ENCODE peak calls at places on chromosome 14, in eight cellular contexts. X, W, J, T, U, F, K and D are unnamed samples.

GRCh38 chr14:104747876-104748275 is 5.1 kb upstream of the SIVA1 start:
- DNase-seq in X (no peak), W (no peak), J (no peak), T (no peak), U (no peak), F (no peak), K (no peak), D (no peak)

GRCh38 chr14:91417983-91418386 is 365 bp upstream of the CCDC88C start:
- DNase-seq in X (no peak), W (no peak), J (no peak), T (no peak), U (peak), F (no peak), K (no peak), D (peak)

GRCh38 chr14:79649856-79650255 is 561.4 kb downstream of the DIO2 start:
- DNase-seq in X (no peak), W (no peak), J (no peak), T (no peak), U (no peak), F (no peak), K (no peak), D (no peak)

GRCh38 chr14:73741386-73741875 is 27.2 kb upstream of the PNMA1 start:
- DNase-seq in X (peak), W (no peak), J (peak), T (peak), U (peak), F (no peak), K (no peak), D (no peak)

GRCh38 chr14:99075061-99075460 is 196.9 kb downstream of the BCL11B start:
- DNase-seq in X (no peak), W (no peak), J (no peak), T (no peak), U (no peak), F (no peak), K (no peak), D (no peak)

GRCh38 chr14:96797943-96798349 is 764 bp downstream of the VRK1 start:
- DNase-seq in X (no peak), W (no peak), J (no peak), T (no peak), U (peak), F (no peak), K (no peak), D (peak)

GRCh38 chr14:58740584-58740983 is 102.8 kb downstream of the DACT1 start:
- DNase-seq in X (no peak), W (no peak), J (no peak), T (no peak), U (no peak), F (no peak), K (no peak), D (no peak)

GRCh38 chr14:76331328-76332011 is 44.5 kb upstream of the ESRRB start:
- DNase-seq in X (no peak), W (no peak), J (no peak), T (no peak), U (no peak), F (no peak), K (no peak), D (no peak)

GRCh38 chr14:95064734-95065133 is 92.6 kb downstream of the DICER1 start:
- DNase-seq in X (no peak), W (no peak), J (no peak), T (no peak), U (no peak), F (no peak), K (no peak), D (no peak)

GRCh38 chr14:76784266-76784874 is 23.1 kb downstream of the VASH1 start:
- DNase-seq in X (no peak), W (no peak), J (no peak), T (no peak), U (no peak), F (no peak), K (no peak), D (no peak)

GRCh38 chr14:35400707-35401421 is 3.7 kb downstream of the NFKBIA start:
- DNase-seq in X (no peak), W (no peak), J (no peak), T (no peak), U (peak), F (no peak), K (no peak), D (no peak)

GRCh38 chr14:96567289-96567899 is 65.2 kb downstream of the PAPOLA start:
- DNase-seq in X (peak), W (peak), J (peak), T (no peak), U (no peak), F (no peak), K (peak), D (no peak)